ENCODE peak calls at places on chromosome 1, in nine cellular contexts. N is fibroblast of lung, Z is GM06990, D is prostate gland, C is esophagus squamous epithelium, R is adrenal gland, B is skeletal muscle cell, E is hepatocyte, S is GM12865. W is an unnamed sample.

GRCh38 chr1:168920456-168921094 is 185.9 kb upstream of the ATP1B1 start:
- DNase-seq in N (peak; percentile 62), Z (no peak), D (peak; percentile 39), C (no peak), R (peak; percentile 38), B (peak; percentile 3), E (peak; percentile 56), S (no peak), W (no peak)

GRCh38 chr1:182304218-182305016 is 87.2 kb downstream of the GLUL start:
- DNase-seq in N (no peak), Z (no peak), D (no peak), C (no peak), R (no peak), B (no peak), E (no peak), S (no peak), W (no peak)

GRCh38 chr1:55322842-55323241 is 107.7 kb upstream of the USP24 start:
- DNase-seq in N (no peak), Z (no peak), D (no peak), C (no peak), R (no peak), B (no peak), E (no peak), S (no peak), W (no peak)

GRCh38 chr1:65470766-65471165 is 50.3 kb downstream of the LEPR start:
- DNase-seq in N (peak; percentile 31), Z (no peak), D (no peak), C (no peak), R (no peak), B (peak; percentile 74), E (no peak), S (no peak), W (peak; percentile 19)

GRCh38 chr1:86441581-86441980 is 17.6 kb downstream of the CLCA2 start:
- DNase-seq in N (no peak), Z (no peak), D (no peak), C (no peak), R (no peak), B (no peak), E (no peak), S (no peak), W (no peak)

GRCh38 chr1:245383396-245384330 is 228.9 kb downstream of the KIF26B start:
- DNase-seq in N (no peak), Z (no peak), D (no peak), C (no peak), R (no peak), B (no peak), E (no peak), S (no peak), W (no peak)

GRCh38 chr1:19416145-19416544 is 69.2 kb downstream of the CAPZB start:
- DNase-seq in N (no peak), Z (no peak), D (no peak), C (no peak), R (no peak), B (no peak), E (no peak), S (no peak), W (peak; percentile 32)

GRCh38 chr1:109181807-109182163 is 31.9 kb upstream of the SARS1 start:
- DNase-seq in N (no peak), Z (no peak), D (no peak), C (no peak), R (no peak), B (no peak), E (no peak), S (no peak), W (no peak)

GRCh38 chr1:76144233-76144632 is 69.7 kb downstream of the ST6GALNAC3 start:
- DNase-seq in N (no peak), Z (no peak), D (no peak), C (no peak), R (no peak), B (no peak), E (no peak), S (no peak), W (no peak)

GRCh38 chr1:8462298-8462946 is 144.5 kb downstream of the SLC45A1 start:
- DNase-seq in N (peak; percentile 37), Z (no peak), D (peak; percentile 36), C (no peak), R (no peak), B (no peak), E (no peak), S (no peak), W (no peak)

GRCh38 chr1:225474986-225475820 is 47.4 kb upstream of the LBR start:
- DNase-seq in N (peak; percentile 71), Z (peak; percentile 77), D (no peak), C (no peak), R (peak; percentile 74), B (no peak), E (peak; percentile 79), S (peak; percentile 65), W (peak; percentile 62)

GRCh38 chr1:154629160-154630073 is 21.4 kb upstream of the ADAR start:
- DNase-seq in N (peak; percentile 5), Z (no peak), D (no peak), C (no peak), R (no peak), B (no peak), E (no peak), S (no peak), W (no peak)

GRCh38 chr1:28178690-28179485 is 2.4 kb upstream of the PTAFR start:
- DNase-seq in N (no peak), Z (no peak), D (no peak), C (no peak), R (no peak), B (no peak), E (no peak), S (no peak), W (no peak)

GRCh38 chr1:202009326-202010031 is 908 bp upstream of the ELF3 start:
- DNase-seq in N (peak; percentile 81), Z (peak; percentile 36), D (peak; percentile 90), C (no peak), R (peak; percentile 85), B (peak; percentile 19), E (peak; percentile 92), S (peak; percentile 69), W (peak; percentile 69)

GRCh38 chr1:51203874-51204245 is 32.2 kb upstream of the RNF11 start:
- DNase-seq in N (no peak), Z (no peak), D (no peak), C (no peak), R (no peak), B (no peak), E (no peak), S (no peak), W (no peak)
- H3K4me3 ChIP-seq in N (no peak overlapping the region), Z (no peak overlapping the region), D (no peak overlapping the region), C (no peak overlapping the region), R (no peak overlapping the region), B (no peak overlapping the region), E (no peak overlapping the region), S (no peak overlapping the region), W (no peak overlapping the region)

GRCh38 chr1:165239873-165240272 is 116.6 kb downstream of the LMX1A start:
- DNase-seq in N (no peak), Z (no peak), D (no peak), C (no peak), R (no peak), B (no peak), E (no peak), S (no peak), W (no peak)

GRCh38 chr1:165241321-165241720 is 115.2 kb downstream of the LMX1A start:
- DNase-seq in N (no peak), Z (no peak), D (no peak), C (no peak), R (no peak), B (no peak), E (no peak), S (no peak), W (no peak)

GRCh38 chr1:165241952-165242351 is 114.6 kb downstream of the LMX1A start:
- DNase-seq in N (no peak), Z (no peak), D (no peak), C (no peak), R (no peak), B (no peak), E (no peak), S (no peak), W (no peak)

GRCh38 chr1:165235777-165236285 is 120.7 kb downstream of the LMX1A start:
- DNase-seq in N (no peak), Z (no peak), D (no peak), C (no peak), R (no peak), B (no peak), E (peak; percentile 11), S (no peak), W (no peak)

DNA sequence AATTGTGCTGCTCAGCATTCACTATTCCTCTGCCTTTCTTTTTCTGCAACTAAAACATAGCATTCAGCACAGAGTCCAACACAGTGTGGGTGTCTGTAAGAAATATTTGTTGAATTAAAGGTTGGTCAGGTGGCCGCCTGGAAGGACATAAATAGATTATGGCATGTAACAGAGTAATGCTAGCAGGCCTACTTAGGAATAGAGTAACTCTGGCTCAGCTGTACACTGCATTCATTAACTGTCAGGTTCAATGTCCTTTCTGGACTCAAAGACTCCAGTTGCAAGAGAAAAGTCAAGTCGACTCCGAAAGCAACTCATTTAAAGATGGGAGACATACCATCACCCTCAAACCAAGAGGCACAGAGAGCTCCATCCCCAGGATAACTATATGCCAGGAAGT is 116.0 kb downstream of the LMX1A start:
- DNase-seq in N (no peak), Z (no peak), D (no peak), C (no peak), R (no peak), B (no peak), E (no peak), S (no peak), W (no peak)
- H3K4me3 ChIP-seq in N (no peak overlapping the region), Z (no peak overlapping the region), D (no peak overlapping the region), C (no peak overlapping the region), R (no peak overlapping the region), B (no peak overlapping the region), E (no peak overlapping the region), S (no peak overlapping the region), W (no peak overlapping the region)

GRCh38 chr1:107953551-107953950 is 11.4 kb downstream of the VAV3 start:
- DNase-seq in N (no peak), Z (no peak), D (no peak), C (no peak), R (no peak), B (no peak), E (no peak), S (no peak), W (no peak)

GRCh38 chr1:107952989-107953388 is 12.0 kb downstream of the VAV3 start:
- DNase-seq in N (no peak), Z (no peak), D (no peak), C (no peak), R (no peak), B (no peak), E (no peak), S (peak; percentile 34), W (no peak)

GRCh38 chr1:107954719-107955415 is 10.1 kb downstream of the VAV3 start:
- DNase-seq in N (no peak), Z (no peak), D (no peak), C (no peak), R (no peak), B (no peak), E (no peak), S (no peak), W (no peak)

GRCh38 chr1:107950434-107950833 is 14.5 kb downstream of the VAV3 start:
- DNase-seq in N (no peak), Z (no peak), D (no peak), C (no peak), R (no peak), B (no peak), E (no peak), S (peak; percentile 31), W (no peak)

GRCh38 chr1:107954121-107954520 is 10.9 kb downstream of the VAV3 start:
- DNase-seq in N (no peak), Z (no peak), D (no peak), C (no peak), R (no peak), B (no peak), E (no peak), S (no peak), W (no peak)
- H3K4me3 ChIP-seq in N (no peak overlapping the region), Z (no peak overlapping the region), D (no peak overlapping the region), C (no peak overlapping the region), R (no peak overlapping the region), B (no peak overlapping the region), E (no peak overlapping the region), S (no peak overlapping the region), W (no peak overlapping the region)

GRCh38 chr1:44408181-44409018 is 3.3 kb downstream of the RNF220 start:
- DNase-seq in N (peak; percentile 25), Z (peak; percentile 27), D (no peak), C (no peak), R (no peak), B (no peak), E (peak; percentile 17), S (no peak), W (no peak)
- H3K4me3 ChIP-seq in N (no peak overlapping the region), Z (no peak overlapping the region), D (no peak overlapping the region), C (no peak overlapping the region), R (no peak overlapping the region), B (no peak overlapping the region), E (no peak overlapping the region), S (no peak overlapping the region), W (peak overlapping the region; percentile 8)